ENCODE peak calls at places on chromosomes 2 and 18, in five cellular contexts. One of them, this sample, is unnamed.

GRCh38 chr2:96251721-96252292 is 14.0 kb downstream of the TMEM127 start:
- DNase-seq in breast epithelium: peak
- DNase-seq in vagina: no peak
- DNase-seq in body of pancreas: peak
- DNase-seq in GM12891: no peak
- DNase-seq in this sample: peak

GRCh38 chr18:79394438-79395307 is 1.1 kb upstream of the NFATC1 start:
- DNase-seq in breast epithelium: no peak
- DNase-seq in vagina: no peak
- DNase-seq in body of pancreas: no peak
- DNase-seq in GM12891: no peak
- DNase-seq in this sample: no peak

GRCh38 chr2:25009954-25010353 is 31.9 kb upstream of the EFR3B start:
- DNase-seq in breast epithelium: no peak
- DNase-seq in vagina: no peak
- DNase-seq in body of pancreas: no peak
- DNase-seq in GM12891: no peak
- DNase-seq in this sample: peak

GRCh38 chr2:215702116-215702905 is 266.4 kb upstream of the FN1 start:
- DNase-seq in breast epithelium: no peak
- DNase-seq in vagina: no peak
- DNase-seq in body of pancreas: no peak
- DNase-seq in GM12891: no peak
- DNase-seq in this sample: no peak

GRCh38 chr2:241724259-241724974 is 10.0 kb upstream of the D2HGDH start:
- DNase-seq in breast epithelium: no peak
- DNase-seq in vagina: no peak
- DNase-seq in body of pancreas: no peak
- DNase-seq in GM12891: no peak
- DNase-seq in this sample: no peak

GRCh38 chr2:64586883-64587481 is 62.9 kb downstream of the AFTPH start:
- DNase-seq in breast epithelium: no peak
- DNase-seq in vagina: no peak
- DNase-seq in body of pancreas: no peak
- DNase-seq in GM12891: no peak
- DNase-seq in this sample: no peak

GRCh38 chr2:207423886-207424285 is 105.9 kb upstream of the CREB1 start:
- DNase-seq in breast epithelium: no peak
- DNase-seq in vagina: no peak
- DNase-seq in body of pancreas: no peak
- DNase-seq in GM12891: peak
- DNase-seq in this sample: no peak

GRCh38 chr2:195056001-195056400 is 601.0 kb upstream of the SLC39A10 start:
- DNase-seq in breast epithelium: no peak
- DNase-seq in vagina: no peak
- DNase-seq in body of pancreas: no peak
- DNase-seq in GM12891: no peak
- DNase-seq in this sample: no peak

GRCh38 chr18:59639821-59640220 is 57.4 kb downstream of the CCBE1 start:
- DNase-seq in breast epithelium: no peak
- DNase-seq in vagina: no peak
- DNase-seq in body of pancreas: no peak
- DNase-seq in GM12891: no peak
- DNase-seq in this sample: no peak

GRCh38 chr2:88690591-88691338 is 708 bp upstream of the RPIA start:
- DNase-seq in breast epithelium: peak
- DNase-seq in vagina: no peak
- DNase-seq in body of pancreas: peak
- DNase-seq in GM12891: no peak
- DNase-seq in this sample: peak

GRCh38 chr2:240069846-240070245 is 16.5 kb upstream of the OR6B3 start:
- DNase-seq in breast epithelium: no peak
- DNase-seq in vagina: no peak
- DNase-seq in body of pancreas: no peak
- DNase-seq in GM12891: no peak
- DNase-seq in this sample: no peak

GRCh38 chr2:74743039-74743438 is 89.0 kb downstream of the SEMA4F start:
- DNase-seq in breast epithelium: no peak
- DNase-seq in vagina: no peak
- DNase-seq in body of pancreas: no peak
- DNase-seq in GM12891: no peak
- DNase-seq in this sample: no peak

GRCh38 chr18:79693561-79694205 is 14.1 kb downstream of the CTDP1 start:
- DNase-seq in breast epithelium: no peak
- DNase-seq in vagina: no peak
- DNase-seq in body of pancreas: no peak
- DNase-seq in GM12891: no peak
- DNase-seq in this sample: no peak

GRCh38 chr2:109089602-109090300 is 39.3 kb upstream of the SH3RF3 start:
- DNase-seq in breast epithelium: no peak
- DNase-seq in vagina: no peak
- DNase-seq in body of pancreas: no peak
- DNase-seq in GM12891: no peak
- DNase-seq in this sample: no peak

GRCh38 chr2:162029287-162029901 is 44.6 kb downstream of the DPP4 start:
- DNase-seq in breast epithelium: no peak
- DNase-seq in vagina: no peak
- DNase-seq in body of pancreas: no peak
- DNase-seq in GM12891: no peak
- DNase-seq in this sample: no peak

GRCh38 chr2:149773006-149773405 is 185.4 kb upstream of the MMADHC start:
- DNase-seq in breast epithelium: no peak
- DNase-seq in vagina: no peak
- DNase-seq in body of pancreas: no peak
- DNase-seq in GM12891: no peak
- DNase-seq in this sample: no peak

GRCh38 chr2:106885981-106886915 is at the start of gene ST6GAL2:
- DNase-seq in breast epithelium: no peak
- DNase-seq in vagina: no peak
- DNase-seq in body of pancreas: no peak
- DNase-seq in GM12891: peak
- DNase-seq in this sample: no peak

GRCh38 chr2:174798801-174799200 is 34.5 kb upstream of the CHRNA1 start:
- DNase-seq in breast epithelium: no peak
- DNase-seq in vagina: no peak
- DNase-seq in body of pancreas: no peak
- DNase-seq in GM12891: no peak
- DNase-seq in this sample: no peak

GRCh38 chr18:59767732-59768131 is 70.5 kb upstream of the CCBE1 start:
- DNase-seq in breast epithelium: no peak
- DNase-seq in vagina: no peak
- DNase-seq in body of pancreas: no peak
- DNase-seq in GM12891: no peak
- DNase-seq in this sample: no peak

DNA sequence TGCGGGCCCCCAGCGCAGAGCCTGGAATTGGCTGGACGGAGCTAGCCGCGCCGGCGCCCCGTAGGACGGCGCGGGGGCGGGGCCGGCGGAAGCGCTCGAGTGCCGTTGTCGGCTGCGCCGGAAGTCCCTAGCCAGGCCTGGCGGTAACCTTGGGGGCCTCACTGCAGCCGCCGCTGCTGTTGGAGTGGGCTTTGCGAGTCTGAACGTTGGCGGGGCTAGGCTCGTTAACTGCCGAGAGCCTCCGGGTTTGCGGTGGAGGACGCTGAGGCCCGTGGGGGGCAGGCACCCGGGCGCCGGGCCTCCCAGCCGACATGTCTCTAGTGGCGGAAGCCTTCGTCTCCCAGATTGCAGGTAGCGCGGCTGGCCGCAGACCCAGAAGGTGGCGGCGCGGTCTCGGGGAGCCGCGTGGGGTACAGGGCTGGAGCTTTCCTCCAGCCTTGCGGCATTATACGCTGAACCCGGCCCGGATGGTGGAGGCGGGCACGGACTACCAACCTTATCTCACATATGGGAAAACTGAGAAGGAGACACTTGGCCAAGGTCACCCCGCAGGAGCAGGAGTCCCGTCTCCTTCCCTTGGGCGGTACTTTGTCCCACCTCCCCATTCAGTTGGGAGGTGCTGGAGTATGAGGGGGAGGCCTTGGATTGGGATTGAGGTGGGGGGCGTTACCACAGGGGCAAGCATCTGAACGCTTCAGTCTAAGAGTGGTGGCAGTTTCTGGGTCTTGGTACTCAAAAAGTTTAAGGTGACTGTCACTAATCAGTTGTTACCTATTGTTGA is at the start of gene MTX2:
- DNase-seq in breast epithelium: peak
- DNase-seq in vagina: no peak
- DNase-seq in body of pancreas: peak
- DNase-seq in GM12891: peak
- DNase-seq in this sample: peak
- TF ChIP-seq POLR2A in breast epithelium: no peak
- TF ChIP-seq POLR2A in vagina: no peak
- TF ChIP-seq POLR2A in body of pancreas: peak
- TF ChIP-seq POLR2A in GM12891: peak
- TF ChIP-seq POLR2A in this sample: peak

DNA sequence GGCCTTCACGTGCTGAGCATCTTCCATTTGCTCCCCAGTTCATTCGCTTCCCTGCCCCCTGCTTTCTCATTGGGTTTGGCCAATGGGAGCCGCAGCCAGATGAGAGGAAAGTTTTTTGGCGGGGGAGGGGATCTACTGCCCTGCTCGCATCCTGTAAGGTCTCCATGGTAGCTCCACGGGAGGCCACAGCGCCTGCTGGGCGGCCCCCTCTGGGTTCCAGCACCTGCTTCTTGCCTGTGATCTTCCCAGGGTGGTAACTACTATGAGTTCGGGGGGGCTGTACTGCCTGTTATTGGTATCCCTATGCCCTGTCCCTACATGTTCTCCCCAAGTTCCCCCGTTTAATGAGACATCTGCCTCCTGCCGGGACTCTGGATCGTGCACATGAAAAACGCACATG is 57.2 kb downstream of the INPP5D start:
- DNase-seq in breast epithelium: no peak
- DNase-seq in vagina: no peak
- DNase-seq in body of pancreas: no peak
- DNase-seq in GM12891: no peak
- DNase-seq in this sample: no peak
- TF ChIP-seq POLR2A in breast epithelium: no peak
- TF ChIP-seq POLR2A in vagina: no peak
- TF ChIP-seq POLR2A in body of pancreas: no peak
- TF ChIP-seq POLR2A in GM12891: no peak
- TF ChIP-seq POLR2A in this sample: no peak

GRCh38 chr2:30232027-30232800 is 880 bp downstream of the LBH start:
- DNase-seq in breast epithelium: peak
- DNase-seq in vagina: peak
- DNase-seq in body of pancreas: peak
- DNase-seq in GM12891: peak
- DNase-seq in this sample: no peak

GRCh38 chr2:30234180-30234971 is 3.0 kb downstream of the LBH start:
- DNase-seq in breast epithelium: peak
- DNase-seq in vagina: no peak
- DNase-seq in body of pancreas: peak
- DNase-seq in GM12891: no peak
- DNase-seq in this sample: peak

GRCh38 chr2:30231726-30232026 is 342 bp downstream of the LBH start:
- DNase-seq in breast epithelium: no peak
- DNase-seq in vagina: no peak
- DNase-seq in body of pancreas: no peak
- DNase-seq in GM12891: no peak
- DNase-seq in this sample: no peak

GRCh38 chr2:30232801-30233130 is 1.4 kb downstream of the LBH start:
- DNase-seq in breast epithelium: no peak
- DNase-seq in vagina: peak
- DNase-seq in body of pancreas: no peak
- DNase-seq in GM12891: no peak
- DNase-seq in this sample: no peak

DNA sequence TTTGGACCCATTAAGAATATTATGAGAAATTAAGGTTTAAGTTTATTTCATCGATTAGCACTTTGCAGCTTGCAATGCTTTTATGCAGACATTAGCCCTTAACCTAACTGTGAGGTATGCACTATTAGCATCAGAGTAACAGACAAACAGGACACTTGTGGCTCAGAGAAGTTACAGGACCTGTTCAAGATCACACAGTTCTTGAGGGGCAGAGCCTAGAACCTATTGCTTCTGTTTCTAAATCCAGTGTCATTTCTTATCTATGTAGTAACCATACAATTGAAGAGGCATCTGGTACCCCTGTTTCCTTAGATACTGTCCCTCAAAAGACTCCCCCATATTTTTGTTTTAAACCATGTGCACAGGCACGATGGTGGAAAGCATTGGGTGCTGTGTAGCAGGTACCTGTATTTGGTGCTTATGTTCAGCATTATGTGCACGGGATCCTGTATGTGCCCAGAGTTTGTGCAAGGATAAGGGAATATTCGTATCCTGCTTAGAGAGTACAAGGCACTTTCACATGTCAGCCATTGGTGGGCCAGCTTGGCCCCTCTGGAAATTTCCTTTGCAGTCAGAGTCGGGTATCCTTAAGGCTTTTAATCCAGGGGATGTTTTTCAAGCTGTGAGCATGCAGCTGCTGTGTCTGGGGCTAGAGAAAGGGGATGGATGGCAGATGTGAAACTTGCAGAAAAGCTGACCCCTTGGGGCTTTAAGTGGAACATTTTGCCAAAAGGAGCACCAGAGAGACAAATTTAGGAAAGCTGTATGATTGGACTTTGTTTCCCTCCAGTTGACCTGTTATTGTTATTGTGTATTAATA is 2.0 kb downstream of the LBH start:
- DNase-seq in breast epithelium: no peak
- DNase-seq in vagina: no peak
- DNase-seq in body of pancreas: no peak
- DNase-seq in GM12891: no peak
- DNase-seq in this sample: no peak
- TF ChIP-seq POLR2A in breast epithelium: no peak
- TF ChIP-seq POLR2A in vagina: no peak
- TF ChIP-seq POLR2A in body of pancreas: no peak
- TF ChIP-seq POLR2A in GM12891: no peak
- TF ChIP-seq POLR2A in this sample: no peak

GRCh38 chr2:230976671-230977171 is 19.2 kb upstream of the SPATA3 start:
- DNase-seq in breast epithelium: no peak
- DNase-seq in vagina: no peak
- DNase-seq in body of pancreas: no peak
- DNase-seq in GM12891: no peak
- DNase-seq in this sample: no peak
- TF ChIP-seq POLR2A in breast epithelium: no peak
- TF ChIP-seq POLR2A in vagina: no peak
- TF ChIP-seq POLR2A in body of pancreas: no peak
- TF ChIP-seq POLR2A in GM12891: no peak
- TF ChIP-seq POLR2A in this sample: no peak